ENCODE peak calls at places on chromosomes 12 and 14, in six cellular contexts. D, V, E, B, A and N are unnamed samples.

GRCh38 chr14:71354801-71355200 is 447.5 kb downstream of the PCNX1 start:
- DNase-seq in B (peak), V (no peak), E (no peak), D (no peak), A (no peak), N (no peak)

GRCh38 chr12:109053382-109054123 is 1.2 kb downstream of the USP30 start:
- DNase-seq in V (no peak), D (peak), E (peak), B (no peak), A (no peak), N (no peak)

GRCh38 chr14:68979722-68980552 is 835 bp upstream of the ACTN1 start:
- DNase-seq in D (no peak), B (no peak), A (no peak), V (no peak), E (peak), N (peak)

GRCh38 chr14:96095581-96096476 is 56.7 kb downstream of the C14orf132 start:
- DNase-seq in B (no peak), D (peak), E (no peak), A (peak), V (no peak), N (peak)

GRCh38 chr14:94619297-94619696 is 7.1 kb downstream of the SERPINA3 start:
- DNase-seq in D (no peak), A (no peak), V (no peak), E (no peak), B (no peak), N (no peak)

GRCh38 chr14:74380172-74380571 is 31.9 kb downstream of the VRTN start:
- DNase-seq in A (no peak), V (no peak), D (no peak), E (no peak), B (no peak), N (no peak)

GRCh38 chr14:100201701-100202100 is 37.2 kb upstream of the YY1 start:
- DNase-seq in E (no peak), B (no peak), V (no peak), A (no peak), D (peak), N (no peak)

GRCh38 chr14:56386024-56386423 is 193.6 kb upstream of the TMEM260 start:
- DNase-seq in V (no peak), D (no peak), B (no peak), E (no peak), A (no peak), N (no peak)

GRCh38 chr14:91324606-91324950 is 80.1 kb upstream of the GPR68 start:
- DNase-seq in B (no peak), E (no peak), A (no peak), D (no peak), V (no peak), N (no peak)

GRCh38 chr12:27975222-27976136 is 2.9 kb upstream of the PTHLH start:
- DNase-seq in E (peak), B (no peak), A (peak), D (no peak), V (no peak), N (peak)

GRCh38 chr12:131057722-131058515 is 104.2 kb downstream of the ADGRD1 start:
- DNase-seq in D (no peak), B (no peak), V (no peak), E (no peak), A (no peak), N (no peak)

GRCh38 chr12:49550853-49551252 is 12.0 kb downstream of the KCNH3 start:
- DNase-seq in V (no peak), D (peak), A (peak), B (no peak), E (no peak), N (no peak)

GRCh38 chr14:106657460-106657859 is 1131.1 kb downstream of the TMEM121 start:
- DNase-seq in D (no peak), E (no peak), A (peak), V (no peak), B (no peak), N (no peak)

GRCh38 chr14:75578786-75579781 is 664 bp downstream of the FLVCR2 start:
- DNase-seq in A (no peak), B (no peak), D (peak), E (no peak), V (no peak), N (peak)

GRCh38 chr14:61570961-61571299 is 124.4 kb upstream of the HIF1A start:
- DNase-seq in D (no peak), B (no peak), A (no peak), E (no peak), V (no peak), N (peak)

GRCh38 chr14:35121026-35121886 is 534 bp downstream of the PPP2R3C start:
- DNase-seq in V (no peak), E (no peak), A (no peak), D (no peak), B (no peak), N (no peak)

GRCh38 chr12:95605875-95606274 is 54.6 kb upstream of the USP44 start:
- DNase-seq in D (peak), V (no peak), B (no peak), A (no peak), E (no peak), N (no peak)

GRCh38 chr12:95608252-95609033 is 57.2 kb upstream of the USP44 start:
- DNase-seq in E (no peak), B (peak), A (no peak), V (no peak), D (peak), N (no peak)

GRCh38 chr12:95601626-95602025 is 50.4 kb upstream of the USP44 start:
- DNase-seq in V (no peak), D (no peak), B (no peak), E (no peak), A (no peak), N (no peak)

GRCh38 chr12:95607642-95608041 is 56.4 kb upstream of the USP44 start:
- DNase-seq in V (no peak), B (no peak), D (peak), E (no peak), A (no peak), N (no peak)

DNA sequence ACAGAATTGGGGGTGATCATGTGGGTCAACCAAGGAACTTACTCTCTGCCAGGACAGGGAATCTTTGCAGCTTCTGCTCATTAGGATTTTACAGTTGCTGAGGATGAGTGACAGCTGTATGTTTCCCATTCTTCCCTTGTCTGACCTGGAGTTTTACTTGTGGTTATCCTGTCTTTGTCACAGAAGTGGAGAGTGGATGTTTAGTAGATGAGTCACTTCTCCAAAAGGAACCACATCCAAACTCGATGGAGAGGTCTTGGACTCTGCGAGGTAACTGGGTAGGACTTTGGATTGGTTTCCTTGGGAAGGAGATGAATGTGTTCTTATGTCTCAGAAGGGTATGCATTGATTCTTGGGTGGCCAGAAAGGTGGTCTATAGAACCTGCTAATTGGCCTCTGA is 53.8 kb upstream of the USP44 start:
- DNase-seq in D (no peak), V (no peak), B (no peak), E (no peak), A (no peak), N (peak)
- TF ChIP-seq JUND in D (no peak), V (peak), B (no peak), E (no peak), A (no peak), N (no peak)

DNA sequence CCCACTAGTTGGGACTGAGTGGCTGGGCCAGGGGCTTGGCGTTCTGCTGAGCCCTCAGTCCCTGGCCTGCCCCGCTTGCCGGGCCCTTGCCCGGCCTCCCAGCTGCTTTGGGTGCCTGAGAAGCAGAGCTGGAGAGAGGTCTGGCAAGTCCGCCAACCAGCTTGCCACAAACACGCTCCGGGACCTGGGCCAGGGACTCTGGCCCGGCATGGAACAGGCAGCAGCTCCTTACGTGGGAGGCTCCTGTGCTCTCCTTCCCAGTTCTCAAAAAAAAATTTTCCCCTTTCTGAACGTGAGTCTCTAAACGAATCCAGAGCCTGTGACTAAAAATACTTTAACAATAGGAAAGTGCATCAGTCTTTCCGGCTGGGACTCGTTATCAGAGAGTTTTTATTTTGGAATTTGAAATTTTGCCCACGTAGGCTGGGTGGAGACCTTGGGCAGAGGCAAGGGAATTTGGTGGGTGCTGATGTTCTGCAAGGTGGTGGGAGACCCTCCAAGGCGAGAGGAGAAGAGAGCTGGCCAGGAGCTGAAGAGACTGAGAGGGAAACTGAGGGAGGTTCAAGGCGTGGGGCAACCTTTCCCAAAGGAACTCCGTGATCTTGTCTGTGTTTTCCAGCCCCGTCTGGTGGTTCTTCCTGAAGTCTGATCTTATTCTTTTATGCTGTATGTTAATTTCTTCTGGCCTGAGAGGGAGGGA is 6.8 kb upstream of the NR4A1 start:
- DNase-seq in D (no peak), A (no peak), B (no peak), E (no peak), V (no peak), N (no peak)
- TF ChIP-seq JUND in D (no peak), A (no peak), B (no peak), E (no peak), V (no peak), N (no peak)

GRCh38 chr14:103846569-103847438 is 571 bp downstream of the PPP1R13B start:
- DNase-seq in D (no peak), E (peak), A (peak), V (no peak), B (no peak), N (peak)
- TF ChIP-seq JUND in D (no peak), E (no peak), A (no peak), V (no peak), B (no peak), N (no peak)

DNA sequence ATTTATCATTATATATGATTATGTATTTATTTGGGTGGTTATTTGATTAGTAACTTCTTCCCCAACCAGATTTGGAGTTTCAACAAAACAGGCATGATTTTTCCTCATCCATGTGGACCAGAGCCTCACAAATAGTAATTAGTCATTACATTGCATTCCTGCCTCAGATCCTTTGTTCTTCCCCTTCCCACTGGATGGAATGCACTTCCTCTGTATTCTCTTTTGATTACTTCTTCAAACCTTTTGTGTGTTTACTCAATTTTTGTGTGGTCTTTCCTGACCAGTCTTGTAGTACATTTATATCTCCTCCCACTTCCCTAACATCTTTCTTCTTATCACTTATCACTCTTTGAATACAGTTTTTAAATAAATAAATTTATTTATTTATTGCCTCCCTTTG is 15.5 kb downstream of the SYT1 start:
- DNase-seq in V (no peak), B (no peak), A (no peak), E (no peak), D (no peak), N (no peak)
- TF ChIP-seq JUND in V (peak), B (peak), A (no peak), E (no peak), D (no peak), N (no peak)

DNA sequence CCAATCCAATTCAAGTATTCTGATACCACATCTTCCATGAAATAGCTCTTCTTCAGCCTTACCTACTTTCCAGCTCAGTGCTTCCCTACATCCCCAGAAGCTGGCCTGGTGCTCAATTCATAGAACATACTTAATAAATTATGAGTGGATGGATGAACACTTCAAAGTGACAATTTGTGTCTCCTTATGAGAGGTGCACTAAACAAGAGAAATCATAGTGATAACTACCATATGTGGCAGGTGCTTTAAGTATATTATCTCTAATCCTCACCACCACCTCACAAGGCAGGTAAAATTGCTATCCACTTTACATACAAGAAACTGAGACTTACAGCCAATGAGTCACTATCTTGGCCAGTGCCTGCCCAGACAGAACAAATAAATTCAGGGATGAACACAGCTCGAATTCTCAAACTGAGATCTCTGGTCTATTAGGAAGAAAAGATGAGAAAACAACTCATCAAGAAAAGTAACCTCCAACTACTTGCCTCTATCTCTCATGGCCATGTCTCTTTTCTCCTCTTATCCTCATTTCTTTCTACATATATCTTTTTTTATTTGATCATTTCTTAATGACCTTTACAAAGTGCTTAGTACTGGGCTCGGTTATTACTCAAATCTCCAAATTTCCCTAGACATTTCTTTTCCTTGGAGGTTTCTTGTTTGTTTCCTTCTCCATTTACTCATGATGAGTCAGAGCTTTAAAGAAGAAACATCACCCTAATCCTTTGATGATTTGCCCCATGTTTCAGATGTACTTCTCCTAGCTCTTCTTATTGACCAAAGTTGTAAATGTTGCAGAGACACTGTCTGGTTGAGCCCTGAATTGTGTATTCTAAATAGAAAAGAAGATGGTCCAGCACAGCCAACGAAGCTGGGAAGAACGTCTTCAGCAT is 161.5 kb downstream of the RPS29 start:
- DNase-seq in D (no peak), E (no peak), B (no peak), A (no peak), V (no peak), N (no peak)
- TF ChIP-seq JUND in D (no peak), E (no peak), B (no peak), A (no peak), V (no peak), N (no peak)

GRCh38 chr12:16568873-16569272 is 37.1 kb downstream of the LMO3 start:
- DNase-seq in B (no peak), E (no peak), D (no peak), V (no peak), A (no peak), N (no peak)
- TF ChIP-seq JUND in B (no peak), E (no peak), D (no peak), V (no peak), A (no peak), N (no peak)

GRCh38 chr12:127272864-127273263 is 994.1 kb upstream of the TMEM132C start:
- DNase-seq in E (no peak), A (no peak), B (no peak), V (no peak), D (no peak), N (no peak)
- TF ChIP-seq JUND in E (no peak), A (no peak), B (no peak), V (no peak), D (no peak), N (no peak)

GRCh38 chr12:116456683-116457082 is 102.5 kb upstream of the MAP1LC3B2 start:
- DNase-seq in A (no peak), B (no peak), D (no peak), E (no peak), V (no peak), N (no peak)
- TF ChIP-seq JUND in A (no peak), B (no peak), D (no peak), E (no peak), V (no peak), N (no peak)